ENCODE peak calls at places on chromosome 17, in six cellular contexts. One of them, this sample, is unnamed.

GRCh38 chr17:38815576-38816193 is 9.4 kb downstream of the CWC25 start:
- DNase-seq in IMR-90: peak
- DNase-seq in trophoblast cell: no peak
- DNase-seq in neuronal stem cell: no peak
- DNase-seq in H9: no peak
- DNase-seq in mesenchymal stem cell: peak
- DNase-seq in this sample: no peak

GRCh38 chr17:82480345-82480744 is 21.8 kb downstream of the NARF start:
- DNase-seq in IMR-90: no peak
- DNase-seq in trophoblast cell: no peak
- DNase-seq in neuronal stem cell: no peak
- DNase-seq in H9: no peak
- DNase-seq in mesenchymal stem cell: no peak
- DNase-seq in this sample: no peak

GRCh38 chr17:35241520-35241919 is 1.4 kb upstream of the SLFN5 start:
- DNase-seq in IMR-90: no peak
- DNase-seq in trophoblast cell: no peak
- DNase-seq in neuronal stem cell: no peak
- DNase-seq in H9: peak
- DNase-seq in mesenchymal stem cell: no peak
- DNase-seq in this sample: no peak

GRCh38 chr17:71110326-71110725 is 941.0 kb downstream of the KCNJ2 start:
- DNase-seq in IMR-90: no peak
- DNase-seq in trophoblast cell: no peak
- DNase-seq in neuronal stem cell: no peak
- DNase-seq in H9: no peak
- DNase-seq in mesenchymal stem cell: peak
- DNase-seq in this sample: no peak

GRCh38 chr17:66965801-66966528 is 1.5 kb downstream of the CACNG4 start:
- DNase-seq in IMR-90: no peak
- DNase-seq in trophoblast cell: no peak
- DNase-seq in neuronal stem cell: no peak
- DNase-seq in H9: peak
- DNase-seq in mesenchymal stem cell: no peak
- DNase-seq in this sample: no peak

GRCh38 chr17:52026075-52026474 is 132.4 kb downstream of the CA10 start:
- DNase-seq in IMR-90: no peak
- DNase-seq in trophoblast cell: no peak
- DNase-seq in neuronal stem cell: no peak
- DNase-seq in H9: no peak
- DNase-seq in mesenchymal stem cell: peak
- DNase-seq in this sample: no peak

GRCh38 chr17:78314683-78315354 is 45.1 kb downstream of the SOCS3 start:
- DNase-seq in IMR-90: no peak
- DNase-seq in trophoblast cell: no peak
- DNase-seq in neuronal stem cell: no peak
- DNase-seq in H9: no peak
- DNase-seq in mesenchymal stem cell: peak
- DNase-seq in this sample: no peak

GRCh38 chr17:43940630-43941029 is 1.6 kb downstream of the PPY start:
- DNase-seq in IMR-90: peak
- DNase-seq in trophoblast cell: no peak
- DNase-seq in neuronal stem cell: peak
- DNase-seq in H9: peak
- DNase-seq in mesenchymal stem cell: peak
- DNase-seq in this sample: peak

GRCh38 chr17:4607773-4608187 is 23.5 kb downstream of the SMTNL2 start:
- DNase-seq in IMR-90: peak
- DNase-seq in trophoblast cell: no peak
- DNase-seq in neuronal stem cell: no peak
- DNase-seq in H9: peak
- DNase-seq in mesenchymal stem cell: peak
- DNase-seq in this sample: no peak

GRCh38 chr17:50872710-50873424 is 6.7 kb upstream of the TOB1 start:
- DNase-seq in IMR-90: peak
- DNase-seq in trophoblast cell: no peak
- DNase-seq in neuronal stem cell: no peak
- DNase-seq in H9: peak
- DNase-seq in mesenchymal stem cell: no peak
- DNase-seq in this sample: no peak

GRCh38 chr17:65121916-65122821 is 15.0 kb upstream of the RGS9 start:
- DNase-seq in IMR-90: no peak
- DNase-seq in trophoblast cell: no peak
- DNase-seq in neuronal stem cell: no peak
- DNase-seq in H9: no peak
- DNase-seq in mesenchymal stem cell: no peak
- DNase-seq in this sample: no peak

GRCh38 chr17:29148790-29149430 is 31.3 kb downstream of the MYO18A start:
- DNase-seq in IMR-90: peak
- DNase-seq in trophoblast cell: peak
- DNase-seq in neuronal stem cell: peak
- DNase-seq in H9: peak
- DNase-seq in mesenchymal stem cell: peak
- DNase-seq in this sample: peak

GRCh38 chr17:29150191-29150590 is 30.0 kb downstream of the MYO18A start:
- DNase-seq in IMR-90: no peak
- DNase-seq in trophoblast cell: no peak
- DNase-seq in neuronal stem cell: no peak
- DNase-seq in H9: no peak
- DNase-seq in mesenchymal stem cell: no peak
- DNase-seq in this sample: no peak

GRCh38 chr17:29149431-29150064 is 30.6 kb downstream of the MYO18A start:
- DNase-seq in IMR-90: peak
- DNase-seq in trophoblast cell: no peak
- DNase-seq in neuronal stem cell: no peak
- DNase-seq in H9: peak
- DNase-seq in mesenchymal stem cell: no peak
- DNase-seq in this sample: no peak

GRCh38 chr17:29154516-29155234 is 25.5 kb downstream of the MYO18A start:
- DNase-seq in IMR-90: no peak
- DNase-seq in trophoblast cell: no peak
- DNase-seq in neuronal stem cell: no peak
- DNase-seq in H9: no peak
- DNase-seq in mesenchymal stem cell: no peak
- DNase-seq in this sample: no peak

DNA sequence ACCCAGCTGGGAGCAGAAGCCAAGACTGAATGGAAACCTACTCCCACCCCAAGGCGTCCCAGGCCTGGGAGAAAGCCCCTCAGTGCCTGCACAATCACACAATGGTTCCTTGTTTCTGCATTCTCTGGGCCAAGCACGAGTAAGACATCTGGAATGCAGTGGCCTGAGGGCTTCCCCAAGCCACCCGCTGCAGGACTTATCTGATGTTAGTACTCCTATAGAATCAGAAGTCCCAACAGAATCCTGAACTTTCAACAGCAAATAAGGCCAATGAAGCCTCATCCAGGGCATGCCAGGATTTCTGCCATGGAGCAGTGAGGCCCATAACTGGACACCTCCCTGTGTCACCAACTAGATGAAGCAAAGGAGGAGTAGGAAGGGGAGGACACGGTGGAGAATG is 28.6 kb downstream of the MYO18A start:
- DNase-seq in IMR-90: peak
- DNase-seq in trophoblast cell: peak
- DNase-seq in neuronal stem cell: no peak
- DNase-seq in H9: peak
- DNase-seq in mesenchymal stem cell: peak
- DNase-seq in this sample: no peak
- H2AK5ac ChIP-seq in IMR-90: peak
- H2AK5ac ChIP-seq in trophoblast cell: peak
- H2AK5ac ChIP-seq in neuronal stem cell: no peak
- H2AK5ac ChIP-seq in H9: no peak
- H2AK5ac ChIP-seq in mesenchymal stem cell: peak
- H2AK5ac ChIP-seq in this sample: peak

DNA sequence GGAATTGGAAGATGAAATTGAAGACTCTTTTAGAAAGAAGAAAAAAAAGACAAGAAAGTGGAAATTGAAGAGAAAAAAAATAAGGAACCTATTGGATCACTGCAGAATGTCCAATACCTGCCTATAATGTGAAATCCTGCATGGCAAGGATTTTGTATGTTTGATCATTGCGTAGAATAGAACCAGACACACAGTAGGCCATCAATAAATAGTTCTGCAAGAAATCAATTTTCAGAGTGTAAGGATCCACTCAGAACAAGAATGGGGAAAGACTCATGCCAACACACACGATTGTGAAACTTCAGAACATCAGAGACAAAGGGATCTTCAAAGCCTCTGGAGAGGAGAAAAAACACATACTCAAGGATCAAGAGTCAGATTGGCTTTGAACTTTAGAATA is 39.7 kb upstream of the DHX40 start:
- DNase-seq in IMR-90: no peak
- DNase-seq in trophoblast cell: no peak
- DNase-seq in neuronal stem cell: no peak
- DNase-seq in H9: no peak
- DNase-seq in mesenchymal stem cell: no peak
- DNase-seq in this sample: no peak
- H3K14ac ChIP-seq in IMR-90: no peak
- H3K14ac ChIP-seq in trophoblast cell: no peak
- H3K14ac ChIP-seq in neuronal stem cell: no peak
- H3K14ac ChIP-seq in H9: no peak
- H3K14ac ChIP-seq in mesenchymal stem cell: no peak
- H3K14ac ChIP-seq in this sample: no peak

GRCh38 chr17:8384801-8385335 is 1.9 kb upstream of the RPL26 start:
- DNase-seq in IMR-90: peak
- DNase-seq in trophoblast cell: peak
- DNase-seq in neuronal stem cell: no peak
- DNase-seq in H9: peak
- DNase-seq in mesenchymal stem cell: peak
- DNase-seq in this sample: peak
- H2AK5ac ChIP-seq in IMR-90: peak
- H2AK5ac ChIP-seq in trophoblast cell: no peak
- H2AK5ac ChIP-seq in neuronal stem cell: no peak
- H2AK5ac ChIP-seq in H9: no peak
- H2AK5ac ChIP-seq in mesenchymal stem cell: peak
- H2AK5ac ChIP-seq in this sample: peak

GRCh38 chr17:69913241-69914015 is 161.6 kb upstream of the KCNJ16 start:
- DNase-seq in IMR-90: peak
- DNase-seq in trophoblast cell: no peak
- DNase-seq in neuronal stem cell: no peak
- DNase-seq in H9: no peak
- DNase-seq in mesenchymal stem cell: peak
- DNase-seq in this sample: no peak
- H3K14ac ChIP-seq in IMR-90: peak
- H3K14ac ChIP-seq in trophoblast cell: no peak
- H3K14ac ChIP-seq in neuronal stem cell: no peak
- H3K14ac ChIP-seq in H9: no peak
- H3K14ac ChIP-seq in mesenchymal stem cell: no peak
- H3K14ac ChIP-seq in this sample: no peak

This sample was measured in H1.